ENCODE peak calls at places on chromosome 2, in nine cellular contexts. H is breast epithelium; N is astrocyte; F is OCI-LY7; K is hepatocyte; D is ascending aorta; L is adrenal gland; T is fibroblast of lung; P is CD4-positive, alpha-beta T cell. J is an unnamed sample.

GRCh38 chr2:167581961-167582574 is 665.3 kb downstream of the STK39 start:
- DNase-seq in K (no peak), P (no peak), N (peak), L (no peak), T (peak), F (no peak), H (no peak), D (no peak), J (no peak)

GRCh38 chr2:85472265-85472664 is 53.8 kb downstream of the SH2D6 start:
- DNase-seq in F (no peak), D (no peak), H (no peak), N (no peak), T (no peak), P (no peak), L (no peak), K (no peak), J (no peak)

GRCh38 chr2:213149949-213150314 is 1.5 kb downstream of the IKZF2 start:
- DNase-seq in N (no peak), K (no peak), L (no peak), T (no peak), D (no peak), H (no peak), P (no peak), F (peak), J (no peak)

GRCh38 chr2:74525717-74526648 is at the start of gene DQX1:
- DNase-seq in N (no peak), F (peak), H (no peak), T (peak), L (peak), P (no peak), K (peak), D (no peak), J (peak)

GRCh38 chr2:165357758-165358157 is 111.7 kb upstream of the CSRNP3 start:
- DNase-seq in K (peak), N (peak), F (no peak), P (no peak), D (no peak), L (no peak), H (no peak), T (peak), J (peak)

GRCh38 chr2:179422037-179422643 is 157.5 kb upstream of the SESTD1 start:
- DNase-seq in K (peak), N (peak), P (peak), F (peak), L (peak), T (peak), D (peak), H (peak), J (peak)

GRCh38 chr2:24822049-24822706 is 29.0 kb downstream of the CENPO start:
- DNase-seq in T (no peak), N (no peak), H (no peak), F (no peak), L (peak), P (no peak), K (no peak), D (peak), J (no peak)

GRCh38 chr2:193929131-193929530 is 1727.9 kb upstream of the SLC39A10 start:
- DNase-seq in P (no peak), K (no peak), L (no peak), D (no peak), H (no peak), T (no peak), F (no peak), N (no peak), J (no peak)

GRCh38 chr2:135845257-135845656 is 8.3 kb upstream of the LCT start:
- DNase-seq in P (no peak), F (no peak), K (no peak), T (no peak), H (no peak), N (no peak), D (no peak), L (no peak), J (no peak)

GRCh38 chr2:205995260-205995659 is 90.7 kb downstream of the INO80D start:
- DNase-seq in H (no peak), F (no peak), L (no peak), K (no peak), N (no peak), P (no peak), D (no peak), T (no peak), J (no peak)

GRCh38 chr2:149200109-149200520 is 130.3 kb upstream of the LYPD6 start:
- DNase-seq in D (no peak), L (no peak), K (no peak), N (peak), P (no peak), H (no peak), T (peak), F (no peak), J (peak)

GRCh38 chr2:37456479-37456878 is 112.0 kb downstream of the QPCT start:
- DNase-seq in D (no peak), L (no peak), K (no peak), P (peak), H (no peak), F (peak), N (no peak), T (no peak), J (no peak)

GRCh38 chr2:231000211-231000904 is 4.4 kb downstream of the SPATA3 start:
- DNase-seq in K (no peak), L (no peak), P (no peak), T (no peak), D (no peak), N (no peak), F (no peak), H (no peak), J (no peak)

GRCh38 chr2:116696223-116696622 is 1118.3 kb upstream of the DDX18 start:
- DNase-seq in L (no peak), D (no peak), F (no peak), P (no peak), N (no peak), H (no peak), K (no peak), T (no peak), J (no peak)

GRCh38 chr2:62920070-62920469 is 130.6 kb upstream of the OTX1 start:
- DNase-seq in D (no peak), K (no peak), L (no peak), F (no peak), P (no peak), N (peak), H (no peak), T (no peak), J (no peak)

GRCh38 chr2:98436734-98437133 is 7.9 kb upstream of the INPP4A start:
- DNase-seq in F (no peak), N (no peak), K (no peak), P (no peak), H (no peak), D (no peak), T (no peak), L (no peak), J (no peak)

GRCh38 chr2:56580242-56580641 is 396.5 kb downstream of the CCDC85A start:
- DNase-seq in N (peak), H (no peak), P (no peak), F (no peak), L (no peak), T (no peak), D (no peak), K (no peak), J (no peak)

GRCh38 chr2:239222346-239223028 is 178.3 kb downstream of the HDAC4 start:
- DNase-seq in L (peak), T (peak), H (no peak), N (no peak), F (no peak), K (no peak), D (peak), P (no peak), J (no peak)

GRCh38 chr2:239894276-239894675 is 130.9 kb downstream of the NDUFA10 start:
- DNase-seq in N (no peak), L (no peak), T (no peak), P (no peak), F (no peak), K (no peak), H (no peak), D (no peak), J (no peak)

GRCh38 chr2:102489646-102490045 is 16.6 kb downstream of the SLC9A4 start:
- DNase-seq in L (no peak), D (no peak), K (no peak), T (no peak), H (no peak), N (no peak), F (no peak), P (no peak), J (no peak)

DNA sequence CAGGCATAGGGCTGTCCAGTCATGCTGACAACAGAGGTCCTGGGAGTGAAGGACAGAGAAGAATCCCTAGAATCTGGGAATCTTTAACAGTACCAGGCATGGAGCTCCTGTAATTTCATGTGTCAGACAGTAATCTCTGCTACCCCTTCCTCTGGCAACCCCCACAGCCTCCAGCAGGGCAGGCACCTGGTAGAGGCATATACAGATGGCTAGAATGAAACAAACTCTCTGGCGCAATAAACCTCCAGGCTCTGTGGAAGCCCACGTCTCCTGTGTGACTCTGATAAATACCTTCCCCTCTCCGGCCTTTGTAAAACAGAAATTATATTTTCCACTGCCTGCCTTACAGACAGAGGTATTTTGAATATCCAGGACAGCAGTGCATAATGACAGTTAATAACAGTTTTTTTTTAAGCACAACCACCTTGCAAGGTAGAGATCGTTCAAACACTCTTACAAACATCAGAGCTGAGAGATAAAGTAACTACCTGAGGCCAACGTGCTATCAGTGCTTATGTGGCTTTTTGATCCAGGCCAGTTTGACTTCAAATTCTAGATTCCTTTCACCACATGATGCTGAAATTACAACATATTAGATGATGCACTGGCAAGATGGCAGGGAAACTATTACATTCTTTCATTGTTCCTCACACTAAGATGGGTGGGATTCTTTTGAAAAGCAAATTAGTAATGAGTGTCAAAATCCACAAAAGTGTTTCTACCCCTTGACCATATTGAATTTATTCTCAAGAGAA is 47.7 kb upstream of the TMEM247 start:
- DNase-seq in F (no peak), T (peak), D (no peak), P (no peak), H (no peak), L (no peak), N (peak), K (no peak), J (no peak)
- H3K27ac ChIP-seq in F (no peak), T (no peak), D (no peak), P (no peak), H (no peak), L (no peak), N (no peak), K (no peak), J (no peak)

DNA sequence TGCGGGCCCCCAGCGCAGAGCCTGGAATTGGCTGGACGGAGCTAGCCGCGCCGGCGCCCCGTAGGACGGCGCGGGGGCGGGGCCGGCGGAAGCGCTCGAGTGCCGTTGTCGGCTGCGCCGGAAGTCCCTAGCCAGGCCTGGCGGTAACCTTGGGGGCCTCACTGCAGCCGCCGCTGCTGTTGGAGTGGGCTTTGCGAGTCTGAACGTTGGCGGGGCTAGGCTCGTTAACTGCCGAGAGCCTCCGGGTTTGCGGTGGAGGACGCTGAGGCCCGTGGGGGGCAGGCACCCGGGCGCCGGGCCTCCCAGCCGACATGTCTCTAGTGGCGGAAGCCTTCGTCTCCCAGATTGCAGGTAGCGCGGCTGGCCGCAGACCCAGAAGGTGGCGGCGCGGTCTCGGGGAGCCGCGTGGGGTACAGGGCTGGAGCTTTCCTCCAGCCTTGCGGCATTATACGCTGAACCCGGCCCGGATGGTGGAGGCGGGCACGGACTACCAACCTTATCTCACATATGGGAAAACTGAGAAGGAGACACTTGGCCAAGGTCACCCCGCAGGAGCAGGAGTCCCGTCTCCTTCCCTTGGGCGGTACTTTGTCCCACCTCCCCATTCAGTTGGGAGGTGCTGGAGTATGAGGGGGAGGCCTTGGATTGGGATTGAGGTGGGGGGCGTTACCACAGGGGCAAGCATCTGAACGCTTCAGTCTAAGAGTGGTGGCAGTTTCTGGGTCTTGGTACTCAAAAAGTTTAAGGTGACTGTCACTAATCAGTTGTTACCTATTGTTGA is at the start of gene MTX2:
- DNase-seq in K (peak), H (peak), L (peak), N (peak), T (peak), P (peak), F (peak), D (peak), J (peak)
- TF ChIP-seq CTCF in K (no peak), H (no peak), L (peak), N (no peak), T (no peak), P (no peak), F (peak), D (peak), J (no peak)

GRCh38 chr2:20803974-20804373 is 18.9 kb downstream of the LDAH start:
- DNase-seq in F (no peak), N (no peak), P (no peak), K (no peak), T (no peak), D (no peak), L (no peak), H (no peak), J (no peak)
- H3K27ac ChIP-seq in F (no peak), N (no peak), P (no peak), K (no peak), T (no peak), D (no peak), L (no peak), H (no peak), J (no peak)

GRCh38 chr2:157758586-157758985 is 117.5 kb downstream of the ACVR1 start:
- DNase-seq in F (no peak), D (no peak), N (no peak), P (no peak), T (no peak), H (no peak), K (no peak), L (no peak), J (no peak)

GRCh38 chr2:157764386-157764785 is 111.7 kb downstream of the ACVR1 start:
- DNase-seq in F (no peak), N (no peak), T (no peak), D (no peak), P (no peak), L (no peak), K (no peak), H (no peak), J (no peak)

GRCh38 chr2:157761520-157761919 is 114.6 kb downstream of the ACVR1 start:
- DNase-seq in D (no peak), K (no peak), P (no peak), L (no peak), N (peak), F (no peak), T (no peak), H (no peak), J (no peak)

GRCh38 chr2:157759855-157760254 is 116.3 kb downstream of the ACVR1 start:
- DNase-seq in L (no peak), N (no peak), P (no peak), K (no peak), D (no peak), H (no peak), T (no peak), F (no peak), J (no peak)

GRCh38 chr2:157760949-157761348 is 115.2 kb downstream of the ACVR1 start:
- DNase-seq in K (no peak), N (no peak), H (no peak), T (no peak), P (no peak), D (no peak), F (no peak), L (no peak), J (no peak)
- TF ChIP-seq CTCF in K (no peak), N (no peak), H (no peak), T (no peak), P (no peak), D (no peak), F (peak), L (no peak), J (no peak)

GRCh38 chr2:215849771-215850170 is 163.6 kb downstream of the MREG start:
- DNase-seq in K (no peak), H (no peak), P (no peak), D (no peak), F (no peak), T (no peak), L (no peak), N (no peak), J (no peak)

GRCh38 chr2:215848679-215849078 is 164.7 kb downstream of the MREG start:
- DNase-seq in H (no peak), P (no peak), K (no peak), F (no peak), N (no peak), D (no peak), T (no peak), L (no peak), J (no peak)

GRCh38 chr2:215848146-215848545 is 165.2 kb downstream of the MREG start:
- DNase-seq in H (no peak), D (no peak), N (no peak), F (no peak), T (no peak), P (no peak), K (no peak), L (no peak), J (no peak)

GRCh38 chr2:215850380-215850779 is 163.0 kb downstream of the MREG start:
- DNase-seq in F (no peak), K (no peak), T (no peak), N (no peak), H (no peak), P (no peak), L (no peak), D (no peak), J (no peak)

DNA sequence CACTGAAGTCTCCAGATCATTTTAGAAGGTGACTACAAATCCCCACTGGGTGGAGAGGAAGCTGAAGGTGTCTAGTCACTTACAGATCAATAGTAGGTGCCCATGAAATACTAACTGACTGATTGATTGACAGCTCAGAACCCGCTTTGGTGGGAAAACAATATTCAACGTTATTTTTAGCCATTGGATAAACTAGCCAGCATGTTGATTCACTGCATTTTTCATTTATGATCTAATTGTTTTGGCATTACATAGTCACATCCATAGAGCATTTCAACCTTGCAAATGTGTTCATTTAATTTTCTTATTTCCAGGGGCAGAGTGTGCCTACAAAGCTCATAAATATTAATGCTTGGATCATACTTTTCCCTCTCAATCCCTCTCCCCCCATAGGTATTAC is 162.3 kb downstream of the MREG start:
- DNase-seq in F (no peak), P (no peak), D (no peak), N (peak), L (no peak), T (peak), H (no peak), K (no peak), J (peak)
- H3K27ac ChIP-seq in F (no peak), P (no peak), D (no peak), N (peak), L (no peak), T (peak), H (no peak), K (peak), J (no peak)

DNA sequence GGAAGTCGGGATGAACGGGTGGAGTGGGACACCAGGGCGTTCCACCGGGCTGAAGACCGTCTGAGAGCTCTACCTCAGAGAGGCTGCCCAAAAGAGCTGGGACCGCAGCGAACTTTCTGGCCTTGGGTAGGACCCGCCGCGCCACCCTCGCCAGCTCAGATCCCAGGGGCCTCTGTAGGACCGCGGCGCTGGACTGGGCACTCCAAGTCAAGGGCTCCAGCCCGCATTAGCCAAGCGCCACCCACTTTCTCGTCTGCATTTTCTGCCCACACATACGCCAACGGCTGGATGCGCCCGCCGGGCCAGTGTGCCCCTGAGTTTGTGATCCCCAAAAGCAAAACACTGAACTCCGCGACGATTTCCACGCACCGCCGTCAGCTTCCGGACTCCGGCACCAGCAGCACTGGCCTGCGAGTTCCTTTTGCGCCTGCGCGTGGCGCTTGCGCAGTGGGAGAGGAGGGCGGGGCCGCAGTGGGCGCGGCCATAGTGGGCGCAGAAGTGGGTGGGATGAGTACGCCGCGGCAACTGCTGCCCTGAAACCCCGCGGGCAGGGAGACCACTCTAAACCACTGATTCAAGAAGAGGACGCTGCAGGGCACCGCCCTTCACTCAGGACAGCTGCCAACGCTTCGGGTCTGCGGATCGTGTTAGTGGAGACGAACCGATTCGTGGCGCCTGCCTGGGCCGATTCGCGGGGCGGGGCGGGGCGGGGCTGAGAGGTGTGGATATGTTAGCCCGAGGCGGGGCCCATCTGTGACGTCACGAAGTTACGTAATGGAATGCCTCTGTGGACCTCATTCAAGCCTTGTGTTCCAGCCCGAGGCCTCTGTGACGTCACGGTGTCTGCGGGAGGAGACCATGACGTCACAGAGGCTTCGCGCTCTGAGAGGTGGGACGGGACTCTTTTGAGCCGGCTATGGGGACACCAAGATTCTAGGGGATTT is 10.5 kb downstream of the OSR1 start:
- DNase-seq in N (peak), H (peak), D (peak), T (peak), K (peak), L (peak), F (peak), P (peak), J (peak)
- TF ChIP-seq CTCF in N (no peak), H (no peak), D (no peak), T (no peak), K (no peak), L (no peak), F (no peak), P (no peak), J (no peak)

J was measured in RWPE1.